ENCODE peak calls at places on chromosomes 3 and 15, in seven cellular contexts. One of them, this sample, is unnamed.

GRCh38 chr15:75810874-75811498 is 32.3 kb upstream of the UBE2Q2 start:
- DNase-seq in psoas muscle: no peak
- DNase-seq in hepatocyte: no peak
- DNase-seq in HCEC 1CT: no peak
- DNase-seq in activated CD4-positive, alpha-beta T cell treated with anti-CD3 and anti-CD28 coated beads for 48 hours: no peak
- DNase-seq in GM04503: no peak
- DNase-seq in activated naive CD4-positive, alpha-beta T cell treated with Interleukin-2 at 50 U/mL for 16 hours: no peak
- DNase-seq in this sample: no peak

GRCh38 chr15:35306361-35306981 is 221.4 kb upstream of the NANOGP8 start:
- DNase-seq in psoas muscle: no peak
- DNase-seq in hepatocyte: peak
- DNase-seq in HCEC 1CT: peak
- DNase-seq in activated CD4-positive, alpha-beta T cell treated with anti-CD3 and anti-CD28 coated beads for 48 hours: no peak
- DNase-seq in GM04503: peak
- DNase-seq in activated naive CD4-positive, alpha-beta T cell treated with Interleukin-2 at 50 U/mL for 16 hours: no peak
- DNase-seq in this sample: no peak

GRCh38 chr3:9782777-9783176 is 9.5 kb downstream of the TADA3 start:
- DNase-seq in psoas muscle: no peak
- DNase-seq in hepatocyte: no peak
- DNase-seq in HCEC 1CT: no peak
- DNase-seq in activated CD4-positive, alpha-beta T cell treated with anti-CD3 and anti-CD28 coated beads for 48 hours: no peak
- DNase-seq in GM04503: no peak
- DNase-seq in activated naive CD4-positive, alpha-beta T cell treated with Interleukin-2 at 50 U/mL for 16 hours: no peak
- DNase-seq in this sample: no peak

GRCh38 chr3:108388136-108389132 is 92.1 kb downstream of the HHLA2 start:
- DNase-seq in psoas muscle: no peak
- DNase-seq in hepatocyte: no peak
- DNase-seq in HCEC 1CT: no peak
- DNase-seq in activated CD4-positive, alpha-beta T cell treated with anti-CD3 and anti-CD28 coated beads for 48 hours: peak
- DNase-seq in GM04503: no peak
- DNase-seq in activated naive CD4-positive, alpha-beta T cell treated with Interleukin-2 at 50 U/mL for 16 hours: peak
- DNase-seq in this sample: no peak

GRCh38 chr15:72873379-72874233 is 90.0 kb upstream of the ADPGK start:
- DNase-seq in psoas muscle: peak
- DNase-seq in hepatocyte: no peak
- DNase-seq in HCEC 1CT: no peak
- DNase-seq in activated CD4-positive, alpha-beta T cell treated with anti-CD3 and anti-CD28 coated beads for 48 hours: no peak
- DNase-seq in GM04503: no peak
- DNase-seq in activated naive CD4-positive, alpha-beta T cell treated with Interleukin-2 at 50 U/mL for 16 hours: no peak
- DNase-seq in this sample: no peak

GRCh38 chr15:100788080-100788730 is 91.4 kb upstream of the ALDH1A3 start:
- DNase-seq in psoas muscle: no peak
- DNase-seq in hepatocyte: no peak
- DNase-seq in HCEC 1CT: no peak
- DNase-seq in activated CD4-positive, alpha-beta T cell treated with anti-CD3 and anti-CD28 coated beads for 48 hours: no peak
- DNase-seq in GM04503: no peak
- DNase-seq in activated naive CD4-positive, alpha-beta T cell treated with Interleukin-2 at 50 U/mL for 16 hours: no peak
- DNase-seq in this sample: no peak

GRCh38 chr15:88493811-88494210 is 26.3 kb downstream of the MRPS11 start:
- DNase-seq in psoas muscle: no peak
- DNase-seq in hepatocyte: no peak
- DNase-seq in HCEC 1CT: no peak
- DNase-seq in activated CD4-positive, alpha-beta T cell treated with anti-CD3 and anti-CD28 coated beads for 48 hours: no peak
- DNase-seq in GM04503: no peak
- DNase-seq in activated naive CD4-positive, alpha-beta T cell treated with Interleukin-2 at 50 U/mL for 16 hours: no peak
- DNase-seq in this sample: no peak

GRCh38 chr3:60316121-60316783 is 935.0 kb downstream of the FHIT start:
- DNase-seq in psoas muscle: no peak
- DNase-seq in hepatocyte: no peak
- DNase-seq in HCEC 1CT: peak
- DNase-seq in activated CD4-positive, alpha-beta T cell treated with anti-CD3 and anti-CD28 coated beads for 48 hours: no peak
- DNase-seq in GM04503: peak
- DNase-seq in activated naive CD4-positive, alpha-beta T cell treated with Interleukin-2 at 50 U/mL for 16 hours: no peak
- DNase-seq in this sample: no peak

GRCh38 chr3:156307704-156308103 is 187.3 kb downstream of the KCNAB1 start:
- DNase-seq in psoas muscle: peak
- DNase-seq in hepatocyte: no peak
- DNase-seq in HCEC 1CT: peak
- DNase-seq in activated CD4-positive, alpha-beta T cell treated with anti-CD3 and anti-CD28 coated beads for 48 hours: no peak
- DNase-seq in GM04503: no peak
- DNase-seq in activated naive CD4-positive, alpha-beta T cell treated with Interleukin-2 at 50 U/mL for 16 hours: no peak
- DNase-seq in this sample: peak

GRCh38 chr3:191005790-191006189 is 143.3 kb upstream of the GMNC start:
- DNase-seq in psoas muscle: no peak
- DNase-seq in hepatocyte: no peak
- DNase-seq in HCEC 1CT: no peak
- DNase-seq in activated CD4-positive, alpha-beta T cell treated with anti-CD3 and anti-CD28 coated beads for 48 hours: no peak
- DNase-seq in GM04503: no peak
- DNase-seq in activated naive CD4-positive, alpha-beta T cell treated with Interleukin-2 at 50 U/mL for 16 hours: no peak
- DNase-seq in this sample: no peak

GRCh38 chr3:8794247-8794646 is 24.8 kb upstream of the OXTR start:
- DNase-seq in psoas muscle: no peak
- DNase-seq in hepatocyte: no peak
- DNase-seq in HCEC 1CT: no peak
- DNase-seq in activated CD4-positive, alpha-beta T cell treated with anti-CD3 and anti-CD28 coated beads for 48 hours: no peak
- DNase-seq in GM04503: no peak
- DNase-seq in activated naive CD4-positive, alpha-beta T cell treated with Interleukin-2 at 50 U/mL for 16 hours: no peak
- DNase-seq in this sample: no peak

GRCh38 chr3:52123106-52123708 is 31.0 kb downstream of the POC1A start:
- DNase-seq in psoas muscle: peak
- DNase-seq in hepatocyte: peak
- DNase-seq in HCEC 1CT: peak
- DNase-seq in activated CD4-positive, alpha-beta T cell treated with anti-CD3 and anti-CD28 coated beads for 48 hours: peak
- DNase-seq in GM04503: no peak
- DNase-seq in activated naive CD4-positive, alpha-beta T cell treated with Interleukin-2 at 50 U/mL for 16 hours: peak
- DNase-seq in this sample: peak

GRCh38 chr3:9399746-9400145 is 2.3 kb downstream of the SETD5 start:
- DNase-seq in psoas muscle: peak
- DNase-seq in hepatocyte: peak
- DNase-seq in HCEC 1CT: peak
- DNase-seq in activated CD4-positive, alpha-beta T cell treated with anti-CD3 and anti-CD28 coated beads for 48 hours: peak
- DNase-seq in GM04503: peak
- DNase-seq in activated naive CD4-positive, alpha-beta T cell treated with Interleukin-2 at 50 U/mL for 16 hours: no peak
- DNase-seq in this sample: peak

GRCh38 chr15:37100109-37100873 is at the start of gene MEIS2:
- DNase-seq in psoas muscle: peak
- DNase-seq in hepatocyte: peak
- DNase-seq in HCEC 1CT: peak
- DNase-seq in activated CD4-positive, alpha-beta T cell treated with anti-CD3 and anti-CD28 coated beads for 48 hours: peak
- DNase-seq in GM04503: peak
- DNase-seq in activated naive CD4-positive, alpha-beta T cell treated with Interleukin-2 at 50 U/mL for 16 hours: peak
- DNase-seq in this sample: peak

GRCh38 chr3:172709776-172710708 is 825 bp downstream of the NCEH1 start:
- DNase-seq in psoas muscle: peak
- DNase-seq in hepatocyte: peak
- DNase-seq in HCEC 1CT: peak
- DNase-seq in activated CD4-positive, alpha-beta T cell treated with anti-CD3 and anti-CD28 coated beads for 48 hours: peak
- DNase-seq in GM04503: no peak
- DNase-seq in activated naive CD4-positive, alpha-beta T cell treated with Interleukin-2 at 50 U/mL for 16 hours: peak
- DNase-seq in this sample: no peak

GRCh38 chr3:124299831-124300230 is 307.9 kb upstream of the ROPN1 start:
- DNase-seq in psoas muscle: no peak
- DNase-seq in hepatocyte: no peak
- DNase-seq in HCEC 1CT: no peak
- DNase-seq in activated CD4-positive, alpha-beta T cell treated with anti-CD3 and anti-CD28 coated beads for 48 hours: no peak
- DNase-seq in GM04503: no peak
- DNase-seq in activated naive CD4-positive, alpha-beta T cell treated with Interleukin-2 at 50 U/mL for 16 hours: no peak
- DNase-seq in this sample: no peak

GRCh38 chr15:60115579-60116415 is 111.7 kb downstream of the FOXB1 start:
- DNase-seq in psoas muscle: no peak
- DNase-seq in hepatocyte: no peak
- DNase-seq in HCEC 1CT: no peak
- DNase-seq in activated CD4-positive, alpha-beta T cell treated with anti-CD3 and anti-CD28 coated beads for 48 hours: no peak
- DNase-seq in GM04503: no peak
- DNase-seq in activated naive CD4-positive, alpha-beta T cell treated with Interleukin-2 at 50 U/mL for 16 hours: no peak
- DNase-seq in this sample: no peak

GRCh38 chr3:183895296-183895695 is 10.6 kb upstream of the PARL start:
- DNase-seq in psoas muscle: no peak
- DNase-seq in hepatocyte: peak
- DNase-seq in HCEC 1CT: peak
- DNase-seq in activated CD4-positive, alpha-beta T cell treated with anti-CD3 and anti-CD28 coated beads for 48 hours: peak
- DNase-seq in GM04503: peak
- DNase-seq in activated naive CD4-positive, alpha-beta T cell treated with Interleukin-2 at 50 U/mL for 16 hours: peak
- DNase-seq in this sample: no peak

GRCh38 chr3:171791695-171792082 is 18.6 kb downstream of the PLD1 start:
- DNase-seq in psoas muscle: no peak
- DNase-seq in hepatocyte: no peak
- DNase-seq in HCEC 1CT: peak
- DNase-seq in activated CD4-positive, alpha-beta T cell treated with anti-CD3 and anti-CD28 coated beads for 48 hours: no peak
- DNase-seq in GM04503: no peak
- DNase-seq in activated naive CD4-positive, alpha-beta T cell treated with Interleukin-2 at 50 U/mL for 16 hours: no peak
- DNase-seq in this sample: no peak

GRCh38 chr3:12708584-12709192 is 44.8 kb upstream of the RAF1 start:
- DNase-seq in psoas muscle: peak
- DNase-seq in hepatocyte: peak
- DNase-seq in HCEC 1CT: peak
- DNase-seq in activated CD4-positive, alpha-beta T cell treated with anti-CD3 and anti-CD28 coated beads for 48 hours: no peak
- DNase-seq in GM04503: peak
- DNase-seq in activated naive CD4-positive, alpha-beta T cell treated with Interleukin-2 at 50 U/mL for 16 hours: no peak
- DNase-seq in this sample: peak

GRCh38 chr15:56950979-56951378 is 32.5 kb downstream of the TCF12 start:
- DNase-seq in psoas muscle: no peak
- DNase-seq in hepatocyte: no peak
- DNase-seq in HCEC 1CT: no peak
- DNase-seq in activated CD4-positive, alpha-beta T cell treated with anti-CD3 and anti-CD28 coated beads for 48 hours: no peak
- DNase-seq in GM04503: no peak
- DNase-seq in activated naive CD4-positive, alpha-beta T cell treated with Interleukin-2 at 50 U/mL for 16 hours: no peak
- DNase-seq in this sample: no peak

GRCh38 chr3:40104441-40104840 is 205.1 kb upstream of the EIF1B start:
- DNase-seq in psoas muscle: no peak
- DNase-seq in hepatocyte: no peak
- DNase-seq in HCEC 1CT: no peak
- DNase-seq in activated CD4-positive, alpha-beta T cell treated with anti-CD3 and anti-CD28 coated beads for 48 hours: no peak
- DNase-seq in GM04503: no peak
- DNase-seq in activated naive CD4-positive, alpha-beta T cell treated with Interleukin-2 at 50 U/mL for 16 hours: no peak
- DNase-seq in this sample: no peak

GRCh38 chr3:177977381-177978158 is 558.7 kb upstream of the KCNMB2 start:
- DNase-seq in psoas muscle: no peak
- DNase-seq in hepatocyte: no peak
- DNase-seq in HCEC 1CT: peak
- DNase-seq in activated CD4-positive, alpha-beta T cell treated with anti-CD3 and anti-CD28 coated beads for 48 hours: no peak
- DNase-seq in GM04503: peak
- DNase-seq in activated naive CD4-positive, alpha-beta T cell treated with Interleukin-2 at 50 U/mL for 16 hours: no peak
- DNase-seq in this sample: no peak

GRCh38 chr3:44326515-44326914 is 12.1 kb upstream of the TCAIM start:
- DNase-seq in psoas muscle: no peak
- DNase-seq in hepatocyte: no peak
- DNase-seq in HCEC 1CT: no peak
- DNase-seq in activated CD4-positive, alpha-beta T cell treated with anti-CD3 and anti-CD28 coated beads for 48 hours: no peak
- DNase-seq in GM04503: no peak
- DNase-seq in activated naive CD4-positive, alpha-beta T cell treated with Interleukin-2 at 50 U/mL for 16 hours: no peak
- DNase-seq in this sample: no peak

This sample was measured in sciatic nerve.